ENCODE peak calls at places on chromosomes 13 and 19, in six cellular contexts. Q is suprapubic skin, S is GM23338, Z is prostate gland, E is sigmoid colon, L is stomach. I is an unnamed sample. For H3K4me1, the result is how much of the 10 kb centered on the place peaks cover.

GRCh38 chr19:29811125-29812079 is at the start of gene CCNE1:
- DNase-seq in S (peak), Q (peak), L (peak), Z (peak), E (peak), I (peak)

GRCh38 chr13:76939215-76939614 is 9.1 kb upstream of the ACOD1 start:
- DNase-seq in S (no peak), L (no peak), Z (no peak), Q (no peak), E (no peak), I (no peak)

GRCh38 chr13:26498524-26499208 is 58.8 kb upstream of the WASF3 start:
- DNase-seq in E (peak), L (no peak), S (no peak), Z (no peak), Q (no peak), I (no peak)

GRCh38 chr13:23868521-23868920 is 20.7 kb downstream of the MIPEP start:
- DNase-seq in Q (no peak), L (no peak), S (no peak), Z (no peak), E (no peak), I (no peak)

GRCh38 chr13:42393573-42394360 is 121.8 kb downstream of the AKAP11 start:
- DNase-seq in E (no peak), Z (no peak), L (no peak), Q (no peak), S (no peak), I (no peak)

GRCh38 chr19:45446944-45447343 is 20.9 kb upstream of the FOSB start:
- DNase-seq in E (no peak), L (no peak), Z (peak), Q (no peak), S (no peak), I (peak)

GRCh38 chr13:52459668-52460067 is 4.4 kb downstream of the CKAP2 start:
- DNase-seq in Z (no peak), L (no peak), Q (no peak), S (no peak), E (no peak), I (no peak)

GRCh38 chr19:4063369-4064072 is 3.2 kb downstream of the ZBTB7A start:
- DNase-seq in Z (no peak), S (peak), L (no peak), E (no peak), Q (no peak), I (no peak)

GRCh38 chr19:2542341-2543069 is 66.6 kb downstream of the GADD45B start:
- DNase-seq in S (peak), Q (no peak), L (no peak), Z (no peak), E (no peak), I (no peak)
- TF ChIP-seq POLR2AphosphoS5 in S (no peak), Q (no peak), L (no peak), Z (no peak), E (no peak), I (no peak)

GRCh38 chr13:110911880-110912279 is 3.0 kb downstream of the ANKRD10 start:
- DNase-seq in E (no peak), L (no peak), S (no peak), Z (no peak), Q (no peak), I (no peak)

GRCh38 chr13:110914293-110915056 is 394 bp downstream of the ANKRD10 start:
- DNase-seq in Q (no peak), Z (peak), L (peak), E (peak), S (peak), I (no peak)

GRCh38 chr13:110913911-110914292 is 967 bp downstream of the ANKRD10 start:
- DNase-seq in E (no peak), S (peak), Z (peak), L (no peak), Q (no peak), I (peak)

GRCh38 chr13:110913322-110913721 is 1.5 kb downstream of the ANKRD10 start:
- DNase-seq in Q (no peak), S (no peak), E (no peak), L (peak), Z (peak), I (no peak)

DNA sequence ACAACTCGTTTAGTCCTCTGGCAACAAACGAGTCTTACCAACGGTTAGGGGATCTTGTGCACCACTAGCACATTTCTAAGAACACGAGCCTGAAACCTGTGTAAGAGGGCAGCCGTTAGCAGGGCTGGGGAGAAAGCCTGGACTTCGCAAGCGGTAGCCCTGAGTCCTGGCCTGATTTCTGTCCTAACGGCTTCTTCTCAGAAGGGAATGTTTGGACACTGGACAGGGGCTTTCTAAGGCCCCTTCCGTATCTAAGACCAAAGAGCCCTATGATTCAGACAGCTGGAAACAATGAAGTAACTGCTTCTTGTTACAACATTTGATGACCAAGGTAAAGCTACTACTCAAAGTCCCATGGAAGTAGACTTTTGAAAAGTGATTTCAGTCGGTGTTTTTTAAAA is 2.2 kb downstream of the ANKRD10 start:
- DNase-seq in S (no peak), E (no peak), Q (no peak), L (no peak), Z (no peak), I (no peak)
- H3K4me1 ChIP-seq in S (half or more), E (under half), Q (half or more), L (half or more), Z (under half), I (under half)

GRCh38 chr13:59638404-59638803 is 525.3 kb downstream of the DIAPH3 start:
- DNase-seq in Z (no peak), E (no peak), L (no peak), Q (no peak), S (no peak), I (no peak)

GRCh38 chr13:59635591-59635990 is 528.1 kb downstream of the DIAPH3 start:
- DNase-seq in L (no peak), S (no peak), E (no peak), Q (no peak), Z (no peak), I (no peak)

GRCh38 chr13:59633290-59633689 is 530.4 kb downstream of the DIAPH3 start:
- DNase-seq in Z (no peak), L (no peak), Q (no peak), E (no peak), S (no peak), I (no peak)
- TF ChIP-seq POLR2AphosphoS5 in Z (no peak), L (no peak), Q (no peak), E (no peak), S (no peak), I (no peak)

GRCh38 chr19:6239401-6239844 is 40.4 kb downstream of the MLLT1 start:
- DNase-seq in Q (no peak), S (no peak), L (peak), E (no peak), Z (no peak), I (no peak)
- H3K4me1 ChIP-seq in Q (half or more), S (under half), L (half or more), E (under half), Z (half or more), I (under half)